ENCODE peak calls at places on chromosome 19, in six cellular contexts. One of them, this sample, is unnamed.

GRCh38 chr19:13610042-13610691 is 103.9 kb upstream of the CACNA1A start:
- DNase-seq in foreskin keratinocyte: no peak
- DNase-seq in AG08396: no peak
- DNase-seq in tibial nerve: no peak
- DNase-seq in HT-29: no peak
- DNase-seq in T-helper 1 cell: no peak
- DNase-seq in this sample: no peak

GRCh38 chr19:40147693-40148347 is 43.4 kb upstream of the MAP3K10 start:
- DNase-seq in foreskin keratinocyte: peak
- DNase-seq in AG08396: peak
- DNase-seq in tibial nerve: no peak
- DNase-seq in HT-29: peak
- DNase-seq in T-helper 1 cell: no peak
- DNase-seq in this sample: peak

GRCh38 chr19:18895038-18895827 is 725 bp downstream of the CERS1 start:
- DNase-seq in foreskin keratinocyte: no peak
- DNase-seq in AG08396: peak
- DNase-seq in tibial nerve: peak
- DNase-seq in HT-29: no peak
- DNase-seq in T-helper 1 cell: no peak
- DNase-seq in this sample: no peak

GRCh38 chr19:13001502-13002388 is 6.5 kb downstream of the NFIX start:
- DNase-seq in foreskin keratinocyte: no peak
- DNase-seq in AG08396: no peak
- DNase-seq in tibial nerve: peak
- DNase-seq in HT-29: no peak
- DNase-seq in T-helper 1 cell: no peak
- DNase-seq in this sample: no peak

GRCh38 chr19:5046339-5047039 is 77.6 kb downstream of the KDM4B start:
- DNase-seq in foreskin keratinocyte: peak
- DNase-seq in AG08396: no peak
- DNase-seq in tibial nerve: no peak
- DNase-seq in HT-29: peak
- DNase-seq in T-helper 1 cell: no peak
- DNase-seq in this sample: no peak

GRCh38 chr19:44621367-44621766 is 8.0 kb downstream of the IGSF23 start:
- DNase-seq in foreskin keratinocyte: no peak
- DNase-seq in AG08396: no peak
- DNase-seq in tibial nerve: no peak
- DNase-seq in HT-29: no peak
- DNase-seq in T-helper 1 cell: no peak
- DNase-seq in this sample: no peak

GRCh38 chr19:30083125-30083681 is 141.2 kb downstream of the URI1 start:
- DNase-seq in foreskin keratinocyte: no peak
- DNase-seq in AG08396: no peak
- DNase-seq in tibial nerve: no peak
- DNase-seq in HT-29: no peak
- DNase-seq in T-helper 1 cell: no peak
- DNase-seq in this sample: no peak

GRCh38 chr19:10911579-10912363 is 16.7 kb downstream of the YIPF2 start:
- DNase-seq in foreskin keratinocyte: no peak
- DNase-seq in AG08396: no peak
- DNase-seq in tibial nerve: no peak
- DNase-seq in HT-29: no peak
- DNase-seq in T-helper 1 cell: no peak
- DNase-seq in this sample: no peak

This sample was measured in RKO.